ENCODE peak calls at places on chromosomes 13 and 19, in eight cellular contexts. G is right cardiac atrium; X is ovary; F is activated CD4-positive, CD25-positive, alpha-beta regulatory T cell; E is pancreas; U is HCEC 1CT; D is AG09319; A is EL. K is an unnamed sample.

GRCh38 chr19:7383284-7383683 is 34.5 kb downstream of the ARHGEF18 start:
- DNase-seq in G (no peak), X (no peak), F (no peak), E (no peak), U (no peak), D (no peak), A (no peak), K (no peak)

GRCh38 chr13:49791753-49792549 is 531 bp downstream of the KPNA3 start:
- DNase-seq in G (peak), X (peak), F (peak), E (peak), U (peak), D (no peak), A (peak), K (no peak)

GRCh38 chr13:49022472-49023144 is 46.9 kb downstream of the FNDC3A start:
- DNase-seq in G (no peak), X (no peak), F (no peak), E (no peak), U (peak), D (no peak), A (peak), K (no peak)

GRCh38 chr13:113585828-113586355 is 1.3 kb downstream of the TFDP1 start:
- DNase-seq in G (no peak), X (no peak), F (no peak), E (no peak), U (no peak), D (no peak), A (no peak), K (no peak)

GRCh38 chr19:2385053-2385721 is 25.1 kb downstream of the TMPRSS9 start:
- DNase-seq in G (no peak), X (no peak), F (no peak), E (no peak), U (peak), D (peak), A (peak), K (peak)

GRCh38 chr19:38221421-38221820 is 2.6 kb downstream of the DPF1 start:
- DNase-seq in G (no peak), X (no peak), F (no peak), E (no peak), U (no peak), D (no peak), A (no peak), K (no peak)

GRCh38 chr19:52198678-52199077 is 8.8 kb downstream of the PPP2R1A start:
- DNase-seq in G (no peak), X (no peak), F (no peak), E (no peak), U (no peak), D (no peak), A (no peak), K (no peak)

GRCh38 chr19:50652722-50653121 is 3.5 kb downstream of the C19orf81 start:
- DNase-seq in G (no peak), X (no peak), F (no peak), E (no peak), U (no peak), D (no peak), A (no peak), K (no peak)

GRCh38 chr19:10961073-10961762 is 388 bp downstream of the SMARCA4 start:
- DNase-seq in G (no peak), X (peak), F (no peak), E (no peak), U (peak), D (no peak), A (peak), K (no peak)

GRCh38 chr13:112657850-112658445 is 31.9 kb upstream of the ATP11A start:
- DNase-seq in G (no peak), X (no peak), F (no peak), E (no peak), U (peak), D (no peak), A (peak), K (peak)

GRCh38 chr13:75135325-75135825 is 346.6 kb downstream of the TBC1D4 start:
- DNase-seq in G (no peak), X (no peak), F (no peak), E (no peak), U (peak), D (peak), A (peak), K (peak)

GRCh38 chr13:113850722-113851479 is 13.0 kb downstream of the GAS6 start:
- DNase-seq in G (no peak), X (no peak), F (no peak), E (no peak), U (no peak), D (no peak), A (no peak), K (no peak)

GRCh38 chr13:50512602-50513527 is 330.6 kb downstream of the DLEU7 start:
- DNase-seq in G (peak), X (peak), F (no peak), E (peak), U (no peak), D (no peak), A (peak), K (no peak)

GRCh38 chr13:112771139-112771876 is 81.5 kb downstream of the ATP11A start:
- DNase-seq in G (no peak), X (no peak), F (no peak), E (no peak), U (no peak), D (no peak), A (no peak), K (no peak)

GRCh38 chr13:96338030-96338429 is 248.1 kb downstream of the HS6ST3 start:
- DNase-seq in G (no peak), X (no peak), F (no peak), E (no peak), U (no peak), D (no peak), A (no peak), K (no peak)

GRCh38 chr19:58330458-58330857 is 3.7 kb downstream of the ZSCAN22 start:
- DNase-seq in G (no peak), X (no peak), F (no peak), E (no peak), U (peak), D (no peak), A (peak), K (no peak)

GRCh38 chr13:43785681-43786471 is 896 bp downstream of the ENOX1 start:
- DNase-seq in G (peak), X (peak), F (no peak), E (peak), U (peak), D (no peak), A (peak), K (no peak)

GRCh38 chr13:49627831-49628652 is at the start of gene ARL11:
- DNase-seq in G (peak), X (no peak), F (peak), E (no peak), U (no peak), D (no peak), A (no peak), K (no peak)